ENCODE peak calls at places on chromosomes 3 and 15, in six cellular contexts. B is heart left ventricle, S is sigmoid colon, T is body of pancreas, V is adrenal gland, C is A549. Z is an unnamed sample.

GRCh38 chr15:65069179-65069578 is 1.4 kb upstream of the RASL12 start:
- DNase-seq in V (no peak), S (peak), C (no peak), T (peak), B (peak), Z (peak)

GRCh38 chr3:17983106-17983505 is 240.7 kb upstream of the TBC1D5 start:
- DNase-seq in V (no peak), T (no peak), C (no peak), B (no peak), S (no peak), Z (no peak)

GRCh38 chr3:126119008-126119675 is 35.2 kb upstream of the SLC41A3 start:
- DNase-seq in S (peak), V (no peak), C (no peak), T (peak), B (no peak), Z (peak)

GRCh38 chr3:160003520-160004128 is 15.0 kb downstream of the IL12A start:
- DNase-seq in V (peak), C (peak), S (peak), T (peak), B (peak), Z (peak)

GRCh38 chr3:141972394-141972793 is 96.0 kb downstream of the ATP1B3 start:
- DNase-seq in S (no peak), V (no peak), C (no peak), T (no peak), B (no peak), Z (no peak)

GRCh38 chr3:16480861-16481569 is 32.5 kb downstream of the RFTN1 start:
- DNase-seq in V (no peak), B (no peak), T (no peak), S (no peak), C (peak), Z (no peak)

GRCh38 chr3:148202386-148202785 is 495.3 kb upstream of the AGTR1 start:
- DNase-seq in S (no peak), T (no peak), B (no peak), C (no peak), V (no peak), Z (no peak)

GRCh38 chr3:136277634-136278033 is 27.5 kb downstream of the PCCB start:
- DNase-seq in C (no peak), V (no peak), T (peak), S (no peak), B (no peak), Z (no peak)

GRCh38 chr3:115784739-115785571 is 161.6 kb downstream of the GAP43 start:
- DNase-seq in T (no peak), C (no peak), B (no peak), V (no peak), S (no peak), Z (no peak)

GRCh38 chr3:172467170-172467824 is 19.0 kb upstream of the GHSR start:
- DNase-seq in B (no peak), V (no peak), T (no peak), S (no peak), C (peak), Z (no peak)

GRCh38 chr3:95595416-95596075 is 1218.8 kb upstream of the EPHA6 start:
- DNase-seq in B (no peak), S (no peak), C (no peak), T (no peak), V (no peak), Z (no peak)

GRCh38 chr3:158217992-158218391 is 108.1 kb downstream of the RSRC1 start:
- DNase-seq in S (no peak), B (no peak), V (no peak), C (no peak), T (no peak), Z (no peak)

GRCh38 chr3:161035711-161036110 is 69.4 kb downstream of the B3GALNT1 start:
- DNase-seq in T (no peak), B (no peak), V (no peak), S (no peak), C (no peak), Z (no peak)

GRCh38 chr15:83046558-83047127 is 20.4 kb downstream of the BTBD1 start:
- DNase-seq in S (no peak), C (no peak), B (no peak), T (no peak), V (no peak), Z (no peak)

GRCh38 chr15:57667171-57667924 is 39.2 kb upstream of the POLR2M start:
- DNase-seq in C (peak), B (no peak), T (peak), S (no peak), V (no peak), Z (peak)

GRCh38 chr3:143001034-143001368 is 369 bp upstream of the U2SURP start:
- DNase-seq in S (no peak), B (no peak), C (no peak), T (no peak), V (no peak), Z (no peak)

GRCh38 chr15:85795320-85795668 is 569 bp upstream of the KLHL25 start:
- DNase-seq in C (no peak), T (no peak), B (no peak), S (no peak), V (no peak), Z (no peak)

GRCh38 chr15:48984811-48985352 is 21.2 kb upstream of the SHC4 start:
- DNase-seq in V (no peak), S (no peak), C (no peak), B (no peak), T (no peak), Z (no peak)

GRCh38 chr3:133851266-133851906 is 44.3 kb downstream of the RAB6B start:
- DNase-seq in V (no peak), S (no peak), B (no peak), C (no peak), T (no peak), Z (no peak)

GRCh38 chr15:33852570-33852969 is 115.7 kb upstream of the CHRM5 start:
- DNase-seq in T (no peak), S (no peak), B (no peak), V (no peak), C (peak), Z (no peak)

GRCh38 chr15:25385986-25386385 is 52.8 kb downstream of the UBE3A start:
- DNase-seq in S (no peak), B (no peak), T (no peak), V (no peak), C (no peak), Z (no peak)

GRCh38 chr3:194306771-194307640 is 44.1 kb downstream of the CPN2 start:
- DNase-seq in C (no peak), V (no peak), S (peak), B (peak), T (no peak), Z (no peak)

GRCh38 chr15:47573673-47574072 is 143.6 kb upstream of the SEMA6D start:
- DNase-seq in V (no peak), T (no peak), C (no peak), S (no peak), B (no peak), Z (no peak)

GRCh38 chr3:11541321-11542303 is 102.1 kb downstream of the VGLL4 start:
- DNase-seq in V (no peak), T (no peak), S (peak), C (no peak), B (no peak), Z (no peak)

GRCh38 chr3:143068059-143068458 is 51.5 kb upstream of the CHST2 start:
- DNase-seq in V (no peak), S (no peak), C (no peak), T (no peak), B (no peak), Z (no peak)

GRCh38 chr3:155983834-155984474 is 113.5 kb downstream of the GMPS start:
- DNase-seq in C (no peak), S (no peak), V (no peak), B (no peak), T (peak), Z (no peak)

GRCh38 chr3:187713504-187713903 is 11.1 kb upstream of the RTP2 start:
- DNase-seq in B (no peak), T (no peak), C (peak), S (no peak), V (no peak), Z (no peak)

GRCh38 chr3:107884719-107885460 is 205.9 kb downstream of the CD47 start:
- DNase-seq in C (no peak), V (no peak), T (no peak), S (no peak), B (no peak), Z (no peak)

GRCh38 chr3:32569540-32570425 is 875 bp downstream of the DYNC1LI1 start:
- DNase-seq in S (peak), B (peak), C (peak), V (peak), T (peak), Z (peak)

GRCh38 chr3:62529230-62529629 is 155.9 kb upstream of the FEZF2 start:
- DNase-seq in V (peak), B (peak), T (peak), S (no peak), C (peak), Z (peak)

GRCh38 chr3:487580-487979 is 291.0 kb downstream of the CHL1 start:
- DNase-seq in V (no peak), S (no peak), B (no peak), T (no peak), C (no peak), Z (no peak)

GRCh38 chr15:52331490-52332240 is 36.1 kb upstream of the MYO5C start:
- DNase-seq in C (peak), B (no peak), V (peak), S (no peak), T (peak), Z (no peak)

GRCh38 chr15:62241135-62241770 is 76.2 kb upstream of the C2CD4B start:
- DNase-seq in V (no peak), S (no peak), B (no peak), C (peak), T (peak), Z (peak)

GRCh38 chr3:194087995-194088841 is 47.7 kb upstream of the HES1 start:
- DNase-seq in S (no peak), T (no peak), V (no peak), C (no peak), B (no peak), Z (no peak)

DNA sequence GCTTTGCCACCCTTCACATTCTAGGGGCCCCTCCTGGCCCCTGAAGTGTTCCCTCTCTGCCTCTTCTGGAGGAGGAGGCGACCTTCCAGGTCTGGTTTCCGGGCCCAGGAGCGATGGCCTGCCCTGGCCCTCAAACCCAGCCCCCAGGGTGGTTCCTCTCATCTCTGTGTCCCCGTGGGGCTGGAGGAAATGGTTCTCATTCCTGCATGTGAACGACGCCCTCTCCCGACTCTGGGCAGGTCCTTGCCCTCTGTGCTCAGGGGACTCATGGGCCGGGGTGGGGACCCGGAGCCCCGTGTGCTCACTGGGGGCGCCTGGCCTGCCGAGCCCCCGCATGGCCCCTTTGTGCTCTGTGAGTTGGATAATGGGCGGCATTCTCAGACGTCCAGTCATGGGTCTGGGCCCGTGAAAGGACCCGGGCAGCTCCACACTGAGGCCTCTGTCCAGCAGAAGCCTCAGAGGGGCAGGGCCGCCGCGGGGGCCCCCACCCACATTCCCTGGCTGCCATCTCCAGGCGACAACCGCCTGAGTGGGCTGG is 5.4 kb upstream of the PLXND1 start:
- DNase-seq in C (peak), B (peak), T (no peak), V (no peak), S (no peak), Z (no peak)
- TF ChIP-seq CTCF in C (no peak), B (no peak), T (no peak), V (no peak), S (no peak), Z (no peak)

GRCh38 chr3:56919797-56920195 is 118.0 kb upstream of the ARHGEF3 start:
- DNase-seq in B (no peak), S (no peak), V (no peak), T (no peak), C (no peak), Z (no peak)

GRCh38 chr3:56916697-56917336 is 115.1 kb upstream of the ARHGEF3 start:
- DNase-seq in V (no peak), B (no peak), C (no peak), S (no peak), T (no peak), Z (no peak)

GRCh38 chr3:56917740-56918568 is 116.2 kb upstream of the ARHGEF3 start:
- DNase-seq in C (no peak), B (no peak), T (no peak), V (no peak), S (no peak), Z (no peak)

GRCh38 chr3:56917337-56917697 is 115.6 kb upstream of the ARHGEF3 start:
- DNase-seq in V (no peak), B (no peak), C (no peak), T (no peak), S (no peak), Z (no peak)

GRCh38 chr3:56919137-56919796 is 117.5 kb upstream of the ARHGEF3 start:
- DNase-seq in V (no peak), C (no peak), S (no peak), B (no peak), T (no peak), Z (no peak)
- TF ChIP-seq CTCF in V (no peak), C (no peak), S (no peak), B (no peak), T (no peak), Z (no peak)

DNA sequence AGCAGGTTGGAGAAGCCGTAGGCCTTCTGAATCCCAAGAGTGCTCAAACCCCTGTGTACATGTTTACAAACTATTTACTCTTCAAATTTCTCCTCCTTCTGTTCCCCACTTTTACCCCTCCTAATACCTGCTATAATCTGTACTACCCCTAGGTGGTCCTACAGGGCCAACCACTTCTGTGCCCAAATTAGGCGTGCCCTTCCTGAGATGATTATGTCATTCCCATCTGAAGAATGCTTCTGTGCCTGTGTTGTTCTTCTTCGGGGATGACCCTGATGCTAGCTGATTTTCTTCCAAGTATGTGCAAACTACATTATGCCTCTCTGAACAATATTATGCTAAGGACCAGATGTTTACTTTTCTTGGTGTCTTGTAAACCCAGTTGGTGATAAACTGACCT is 20.5 kb downstream of the RBP2 start:
- DNase-seq in V (no peak), T (no peak), C (no peak), S (no peak), B (no peak), Z (no peak)
- TF ChIP-seq CTCF in V (peak), T (peak), C (no peak), S (no peak), B (peak), Z (no peak)

DNA sequence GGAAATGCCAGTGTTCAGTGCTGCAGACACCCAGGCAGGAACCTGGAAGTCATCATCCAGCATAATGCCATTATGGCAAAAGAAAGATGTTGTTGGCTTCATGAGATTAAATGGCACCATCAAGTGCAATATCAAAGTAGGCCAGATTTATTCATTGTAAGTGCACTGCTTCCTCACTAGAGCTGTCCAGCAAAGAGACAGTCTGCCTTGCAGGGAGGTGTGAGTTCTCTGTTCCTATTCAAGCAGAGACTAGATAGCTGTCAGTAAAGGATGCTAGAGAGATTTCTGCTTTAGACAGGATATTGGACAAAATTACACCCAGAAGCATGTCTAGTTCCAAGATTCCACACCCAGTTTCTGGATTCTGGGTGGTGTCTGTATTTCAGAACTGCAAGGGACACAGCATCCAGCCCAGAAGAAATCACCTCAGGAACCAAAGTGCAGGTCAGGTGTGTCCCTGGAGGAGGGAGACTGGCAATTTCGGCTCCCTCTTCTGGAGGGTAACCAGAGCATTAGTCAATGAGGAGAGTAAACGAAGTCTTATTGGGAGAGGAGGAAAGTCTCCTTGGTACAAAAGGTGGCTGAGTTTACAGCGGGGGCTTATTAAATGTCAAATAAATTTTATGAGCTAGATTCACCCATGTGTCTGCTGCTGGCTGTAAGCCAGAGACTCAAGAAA is 377.3 kb downstream of the EPHB1 start:
- DNase-seq in S (no peak), B (no peak), C (no peak), V (no peak), T (no peak), Z (no peak)
- TF ChIP-seq CTCF in S (no peak), B (no peak), C (no peak), V (no peak), T (no peak), Z (no peak)

GRCh38 chr3:113339616-113340244 is 101.6 kb downstream of the CFAP44 start:
- DNase-seq in C (no peak), S (no peak), B (no peak), T (no peak), V (no peak), Z (no peak)
- TF ChIP-seq CTCF in C (peak), S (no peak), B (no peak), T (no peak), V (no peak), Z (no peak)

Z was measured in colonic mucosa.